ENCODE peak calls at places on chromosomes 13 and 19, in eight cellular contexts. One of them, this sample, is unnamed.
A peak's percentile ranks its signal among the peaks of the same experiment; 100 is the strongest.

GRCh38 chr19:41409288-41409687 is 11.7 kb downstream of the BCKDHA start:
- DNase-seq in NCI-H510A: peak; percentile 77
- DNase-seq in hypothalamus: no peak
- DNase-seq in foreskin keratinocyte: no peak
- DNase-seq in stimulated activated CD4-positive, alpha-beta T cell treated with anti-CD3 and anti-CD28 coated beads, Interleukin-1b, Interleukin-23, amount 100 ng/mL, for 4 hours: no peak
- DNase-seq in adrenal gland: no peak
- DNase-seq in NCI-H748 treated with DMSO at 0.1 percent for 48 hours: no peak
- DNase-seq in neural crest cell: no peak
- DNase-seq in this sample: no peak

GRCh38 chr13:46562581-46562980 is 9.6 kb downstream of the LRCH1 start:
- DNase-seq in NCI-H510A: no peak
- DNase-seq in hypothalamus: no peak
- DNase-seq in foreskin keratinocyte: no peak
- DNase-seq in stimulated activated CD4-positive, alpha-beta T cell treated with anti-CD3 and anti-CD28 coated beads, Interleukin-1b, Interleukin-23, amount 100 ng/mL, for 4 hours: no peak
- DNase-seq in adrenal gland: no peak
- DNase-seq in NCI-H748 treated with DMSO at 0.1 percent for 48 hours: no peak
- DNase-seq in neural crest cell: no peak
- DNase-seq in this sample: no peak

GRCh38 chr19:16698914-16699313 is 20.7 kb upstream of the NWD1 start:
- DNase-seq in NCI-H510A: no peak
- DNase-seq in hypothalamus: no peak
- DNase-seq in foreskin keratinocyte: no peak
- DNase-seq in stimulated activated CD4-positive, alpha-beta T cell treated with anti-CD3 and anti-CD28 coated beads, Interleukin-1b, Interleukin-23, amount 100 ng/mL, for 4 hours: no peak
- DNase-seq in adrenal gland: no peak
- DNase-seq in NCI-H748 treated with DMSO at 0.1 percent for 48 hours: no peak
- DNase-seq in neural crest cell: no peak
- DNase-seq in this sample: no peak

GRCh38 chr19:7450243-7451223 is 38.3 kb downstream of the PEX11G start:
- DNase-seq in NCI-H510A: no peak
- DNase-seq in hypothalamus: no peak
- DNase-seq in foreskin keratinocyte: no peak
- DNase-seq in stimulated activated CD4-positive, alpha-beta T cell treated with anti-CD3 and anti-CD28 coated beads, Interleukin-1b, Interleukin-23, amount 100 ng/mL, for 4 hours: no peak
- DNase-seq in adrenal gland: no peak
- DNase-seq in NCI-H748 treated with DMSO at 0.1 percent for 48 hours: no peak
- DNase-seq in neural crest cell: no peak
- DNase-seq in this sample: no peak

GRCh38 chr13:106407338-106407737 is 128.1 kb downstream of the EFNB2 start:
- DNase-seq in NCI-H510A: no peak
- DNase-seq in hypothalamus: no peak
- DNase-seq in foreskin keratinocyte: peak; percentile 9
- DNase-seq in stimulated activated CD4-positive, alpha-beta T cell treated with anti-CD3 and anti-CD28 coated beads, Interleukin-1b, Interleukin-23, amount 100 ng/mL, for 4 hours: no peak
- DNase-seq in adrenal gland: no peak
- DNase-seq in NCI-H748 treated with DMSO at 0.1 percent for 48 hours: no peak
- DNase-seq in neural crest cell: no peak
- DNase-seq in this sample: no peak

GRCh38 chr13:40043759-40044158 is 388.3 kb downstream of the COG6 start:
- DNase-seq in NCI-H510A: no peak
- DNase-seq in hypothalamus: no peak
- DNase-seq in foreskin keratinocyte: no peak
- DNase-seq in stimulated activated CD4-positive, alpha-beta T cell treated with anti-CD3 and anti-CD28 coated beads, Interleukin-1b, Interleukin-23, amount 100 ng/mL, for 4 hours: no peak
- DNase-seq in adrenal gland: no peak
- DNase-seq in NCI-H748 treated with DMSO at 0.1 percent for 48 hours: no peak
- DNase-seq in neural crest cell: no peak
- DNase-seq in this sample: no peak

GRCh38 chr19:6414793-6415591 is 9.6 kb downstream of the KHSRP start:
- DNase-seq in NCI-H510A: no peak
- DNase-seq in hypothalamus: no peak
- DNase-seq in foreskin keratinocyte: no peak
- DNase-seq in stimulated activated CD4-positive, alpha-beta T cell treated with anti-CD3 and anti-CD28 coated beads, Interleukin-1b, Interleukin-23, amount 100 ng/mL, for 4 hours: no peak
- DNase-seq in adrenal gland: no peak
- DNase-seq in NCI-H748 treated with DMSO at 0.1 percent for 48 hours: no peak
- DNase-seq in neural crest cell: no peak
- DNase-seq in this sample: no peak

GRCh38 chr19:43589680-43590079 is 6.3 kb downstream of the IRGQ start:
- DNase-seq in NCI-H510A: no peak
- DNase-seq in hypothalamus: no peak
- DNase-seq in foreskin keratinocyte: no peak
- DNase-seq in stimulated activated CD4-positive, alpha-beta T cell treated with anti-CD3 and anti-CD28 coated beads, Interleukin-1b, Interleukin-23, amount 100 ng/mL, for 4 hours: no peak
- DNase-seq in adrenal gland: no peak
- DNase-seq in NCI-H748 treated with DMSO at 0.1 percent for 48 hours: no peak
- DNase-seq in neural crest cell: no peak
- DNase-seq in this sample: no peak

GRCh38 chr19:7927605-7928333 is 1.8 kb upstream of the CTXN1 start:
- DNase-seq in NCI-H510A: no peak
- DNase-seq in hypothalamus: peak; percentile 55
- DNase-seq in foreskin keratinocyte: no peak
- DNase-seq in stimulated activated CD4-positive, alpha-beta T cell treated with anti-CD3 and anti-CD28 coated beads, Interleukin-1b, Interleukin-23, amount 100 ng/mL, for 4 hours: no peak
- DNase-seq in adrenal gland: peak; percentile 50
- DNase-seq in NCI-H748 treated with DMSO at 0.1 percent for 48 hours: no peak
- DNase-seq in neural crest cell: no peak
- DNase-seq in this sample: no peak

GRCh38 chr13:40910324-40911050 is 108.6 kb downstream of the ELF1 start:
- DNase-seq in NCI-H510A: no peak
- DNase-seq in hypothalamus: no peak
- DNase-seq in foreskin keratinocyte: no peak
- DNase-seq in stimulated activated CD4-positive, alpha-beta T cell treated with anti-CD3 and anti-CD28 coated beads, Interleukin-1b, Interleukin-23, amount 100 ng/mL, for 4 hours: no peak
- DNase-seq in adrenal gland: no peak
- DNase-seq in NCI-H748 treated with DMSO at 0.1 percent for 48 hours: no peak
- DNase-seq in neural crest cell: no peak
- DNase-seq in this sample: no peak

GRCh38 chr19:1042689-1043511 is 3.0 kb downstream of the ABCA7 start:
- DNase-seq in NCI-H510A: no peak
- DNase-seq in hypothalamus: no peak
- DNase-seq in foreskin keratinocyte: no peak
- DNase-seq in stimulated activated CD4-positive, alpha-beta T cell treated with anti-CD3 and anti-CD28 coated beads, Interleukin-1b, Interleukin-23, amount 100 ng/mL, for 4 hours: no peak
- DNase-seq in adrenal gland: no peak
- DNase-seq in NCI-H748 treated with DMSO at 0.1 percent for 48 hours: no peak
- DNase-seq in neural crest cell: no peak
- DNase-seq in this sample: no peak

GRCh38 chr13:67588607-67589006 is 358.5 kb upstream of the PCDH9 start:
- DNase-seq in NCI-H510A: no peak
- DNase-seq in hypothalamus: no peak
- DNase-seq in foreskin keratinocyte: no peak
- DNase-seq in stimulated activated CD4-positive, alpha-beta T cell treated with anti-CD3 and anti-CD28 coated beads, Interleukin-1b, Interleukin-23, amount 100 ng/mL, for 4 hours: no peak
- DNase-seq in adrenal gland: no peak
- DNase-seq in NCI-H748 treated with DMSO at 0.1 percent for 48 hours: no peak
- DNase-seq in neural crest cell: no peak
- DNase-seq in this sample: no peak

GRCh38 chr19:15815306-15815705 is at the start of gene OR10H1:
- DNase-seq in NCI-H510A: no peak
- DNase-seq in hypothalamus: no peak
- DNase-seq in foreskin keratinocyte: no peak
- DNase-seq in stimulated activated CD4-positive, alpha-beta T cell treated with anti-CD3 and anti-CD28 coated beads, Interleukin-1b, Interleukin-23, amount 100 ng/mL, for 4 hours: no peak
- DNase-seq in adrenal gland: no peak
- DNase-seq in NCI-H748 treated with DMSO at 0.1 percent for 48 hours: no peak
- DNase-seq in neural crest cell: no peak
- DNase-seq in this sample: no peak

GRCh38 chr13:72535076-72535475 is 192.4 kb downstream of the MZT1 start:
- DNase-seq in NCI-H510A: no peak
- DNase-seq in hypothalamus: no peak
- DNase-seq in foreskin keratinocyte: no peak
- DNase-seq in stimulated activated CD4-positive, alpha-beta T cell treated with anti-CD3 and anti-CD28 coated beads, Interleukin-1b, Interleukin-23, amount 100 ng/mL, for 4 hours: no peak
- DNase-seq in adrenal gland: no peak
- DNase-seq in NCI-H748 treated with DMSO at 0.1 percent for 48 hours: no peak
- DNase-seq in neural crest cell: no peak
- DNase-seq in this sample: no peak